ENCODE peak calls at places on chromosomes 13 and 19, in four cellular contexts. One of them, this sample, is unnamed.

GRCh38 chr13:56314755-56315154 is 826.0 kb upstream of the PRR20A start:
- DNase-seq in mucosa of descending colon: no peak
- DNase-seq in fibroblast of mammary gland: no peak
- DNase-seq in right lobe of liver: no peak
- DNase-seq in this sample: no peak

GRCh38 chr19:50906217-50906616 is 5.0 kb downstream of the KLK4 start:
- DNase-seq in mucosa of descending colon: no peak
- DNase-seq in fibroblast of mammary gland: peak
- DNase-seq in right lobe of liver: no peak
- DNase-seq in this sample: peak

GRCh38 chr19:46928951-46929350 is 68.2 kb downstream of the ARHGAP35 start:
- DNase-seq in mucosa of descending colon: no peak
- DNase-seq in fibroblast of mammary gland: peak
- DNase-seq in right lobe of liver: peak
- DNase-seq in this sample: peak

GRCh38 chr19:10797541-10798256 is 38.3 kb downstream of the TMED1 start:
- DNase-seq in mucosa of descending colon: no peak
- DNase-seq in fibroblast of mammary gland: no peak
- DNase-seq in right lobe of liver: no peak
- DNase-seq in this sample: no peak

GRCh38 chr13:85255978-85256377 is 543.2 kb downstream of the SLITRK6 start:
- DNase-seq in mucosa of descending colon: no peak
- DNase-seq in fibroblast of mammary gland: no peak
- DNase-seq in right lobe of liver: no peak
- DNase-seq in this sample: peak

GRCh38 chr19:50510700-50511068 is 307 bp downstream of the JOSD2 start:
- DNase-seq in mucosa of descending colon: no peak
- DNase-seq in fibroblast of mammary gland: no peak
- DNase-seq in right lobe of liver: no peak
- DNase-seq in this sample: peak

GRCh38 chr19:48529156-48529555 is 17.5 kb upstream of the LMTK3 start:
- DNase-seq in mucosa of descending colon: no peak
- DNase-seq in fibroblast of mammary gland: no peak
- DNase-seq in right lobe of liver: no peak
- DNase-seq in this sample: no peak

GRCh38 chr19:49869009-49869483 is 1.7 kb upstream of the PNKP start:
- DNase-seq in mucosa of descending colon: no peak
- DNase-seq in fibroblast of mammary gland: no peak
- DNase-seq in right lobe of liver: no peak
- DNase-seq in this sample: no peak

GRCh38 chr19:16001481-16002312 is 52.9 kb downstream of the OR10H4 start:
- DNase-seq in mucosa of descending colon: no peak
- DNase-seq in fibroblast of mammary gland: peak
- DNase-seq in right lobe of liver: no peak
- DNase-seq in this sample: peak

GRCh38 chr19:752652-753517 is 2.0 kb downstream of the MISP start:
- DNase-seq in mucosa of descending colon: peak
- DNase-seq in fibroblast of mammary gland: peak
- DNase-seq in right lobe of liver: no peak
- DNase-seq in this sample: peak

GRCh38 chr19:30649934-30650614 is 277.9 kb downstream of the ZNF536 start:
- DNase-seq in mucosa of descending colon: no peak
- DNase-seq in fibroblast of mammary gland: peak
- DNase-seq in right lobe of liver: no peak
- DNase-seq in this sample: peak

GRCh38 chr19:15365264-15365663 is 14.3 kb downstream of the AKAP8 start:
- DNase-seq in mucosa of descending colon: no peak
- DNase-seq in fibroblast of mammary gland: no peak
- DNase-seq in right lobe of liver: no peak
- DNase-seq in this sample: no peak

GRCh38 chr19:21604941-21605548 is 99.6 kb downstream of the ZNF429 start:
- DNase-seq in mucosa of descending colon: no peak
- DNase-seq in fibroblast of mammary gland: no peak
- DNase-seq in right lobe of liver: no peak
- DNase-seq in this sample: no peak

GRCh38 chr13:75901509-75901908 is 265.4 kb downstream of the LMO7 start:
- DNase-seq in mucosa of descending colon: no peak
- DNase-seq in fibroblast of mammary gland: no peak
- DNase-seq in right lobe of liver: no peak
- DNase-seq in this sample: no peak

GRCh38 chr13:36919206-36919832 is 719 bp downstream of the SMAD9 start:
- DNase-seq in mucosa of descending colon: no peak
- DNase-seq in fibroblast of mammary gland: peak
- DNase-seq in right lobe of liver: no peak
- DNase-seq in this sample: peak

GRCh38 chr13:23921451-23921888 is 24.2 kb upstream of the C1QTNF9B start:
- DNase-seq in mucosa of descending colon: no peak
- DNase-seq in fibroblast of mammary gland: peak
- DNase-seq in right lobe of liver: no peak
- DNase-seq in this sample: peak
- TF ChIP-seq CTCF in mucosa of descending colon: no peak
- TF ChIP-seq CTCF in fibroblast of mammary gland: peak
- TF ChIP-seq CTCF in right lobe of liver: peak
- TF ChIP-seq CTCF in this sample: peak

GRCh38 chr19:8370176-8371010 is 6.4 kb downstream of the ANGPTL4 start:
- DNase-seq in mucosa of descending colon: peak
- DNase-seq in fibroblast of mammary gland: no peak
- DNase-seq in right lobe of liver: no peak
- DNase-seq in this sample: peak
- H3K4me3 ChIP-seq in mucosa of descending colon: no peak
- H3K4me3 ChIP-seq in fibroblast of mammary gland: no peak
- H3K4me3 ChIP-seq in right lobe of liver: no peak
- H3K4me3 ChIP-seq in this sample: no peak

GRCh38 chr19:41161903-41162302 is 31.1 kb upstream of the CYP2S1 start:
- DNase-seq in mucosa of descending colon: no peak
- DNase-seq in fibroblast of mammary gland: no peak
- DNase-seq in right lobe of liver: no peak
- DNase-seq in this sample: no peak
- TF ChIP-seq CTCF in mucosa of descending colon: no peak
- TF ChIP-seq CTCF in fibroblast of mammary gland: peak
- TF ChIP-seq CTCF in right lobe of liver: no peak
- TF ChIP-seq CTCF in this sample: no peak

GRCh38 chr13:95362666-95363065 is 61.4 kb upstream of the ABCC4 start:
- DNase-seq in mucosa of descending colon: no peak
- DNase-seq in fibroblast of mammary gland: no peak
- DNase-seq in right lobe of liver: no peak
- DNase-seq in this sample: no peak

GRCh38 chr13:95368998-95369397 is 67.7 kb upstream of the ABCC4 start:
- DNase-seq in mucosa of descending colon: no peak
- DNase-seq in fibroblast of mammary gland: no peak
- DNase-seq in right lobe of liver: no peak
- DNase-seq in this sample: no peak

GRCh38 chr13:95367309-95367843 is 66.1 kb upstream of the ABCC4 start:
- DNase-seq in mucosa of descending colon: no peak
- DNase-seq in fibroblast of mammary gland: peak
- DNase-seq in right lobe of liver: no peak
- DNase-seq in this sample: no peak
- H3K4me3 ChIP-seq in mucosa of descending colon: no peak
- H3K4me3 ChIP-seq in fibroblast of mammary gland: no peak
- H3K4me3 ChIP-seq in right lobe of liver: no peak
- H3K4me3 ChIP-seq in this sample: no peak

DNA sequence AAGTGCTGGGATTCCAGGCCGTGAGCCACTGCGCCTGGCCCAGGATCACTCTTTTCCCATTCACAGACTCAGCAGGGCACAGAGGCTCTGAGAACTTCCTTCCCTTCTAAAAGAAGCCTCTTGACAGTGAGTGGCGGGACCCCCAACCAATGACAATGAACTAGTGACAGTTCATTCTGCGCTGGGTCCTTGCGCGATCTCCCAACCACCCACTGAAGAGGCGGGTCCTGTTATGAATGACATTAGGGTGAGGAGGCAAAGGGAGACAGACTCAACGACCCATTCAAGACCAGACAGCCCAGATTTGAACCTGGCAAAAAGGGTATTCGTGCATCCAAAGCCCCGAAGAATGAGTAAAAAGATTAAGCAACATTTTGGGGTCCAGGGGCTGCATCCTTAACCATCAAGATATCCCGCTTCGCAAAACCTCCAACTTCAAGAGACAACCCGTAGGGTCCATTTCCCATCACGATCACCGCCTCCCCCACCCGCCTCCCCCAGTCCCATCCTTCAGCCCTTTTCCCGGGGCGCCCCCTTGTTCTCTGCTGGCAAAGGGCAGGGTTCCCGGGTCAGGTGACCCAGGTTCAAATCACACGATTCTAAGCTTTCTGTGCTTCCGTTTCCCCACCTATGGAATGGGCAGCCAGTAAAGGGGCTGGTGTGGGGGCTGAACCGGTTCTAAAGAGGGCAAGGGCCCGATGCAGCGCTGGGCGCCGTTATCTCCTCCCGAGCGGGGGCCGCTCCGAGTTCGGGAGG is 719 bp downstream of the SUGP2 start:
- DNase-seq in mucosa of descending colon: peak
- DNase-seq in fibroblast of mammary gland: peak
- DNase-seq in right lobe of liver: peak
- DNase-seq in this sample: peak
- TF ChIP-seq CTCF in mucosa of descending colon: no peak
- TF ChIP-seq CTCF in fibroblast of mammary gland: no peak
- TF ChIP-seq CTCF in right lobe of liver: no peak
- TF ChIP-seq CTCF in this sample: no peak

GRCh38 chr19:1767464-1767933 is 14.2 kb downstream of the ONECUT3 start:
- DNase-seq in mucosa of descending colon: no peak
- DNase-seq in fibroblast of mammary gland: peak
- DNase-seq in right lobe of liver: peak
- DNase-seq in this sample: no peak
- H3K4me3 ChIP-seq in mucosa of descending colon: no peak
- H3K4me3 ChIP-seq in fibroblast of mammary gland: no peak
- H3K4me3 ChIP-seq in right lobe of liver: no peak
- H3K4me3 ChIP-seq in this sample: no peak

GRCh38 chr19:8252922-8253589 is 43.9 kb downstream of the CERS4 start:
- DNase-seq in mucosa of descending colon: peak
- DNase-seq in fibroblast of mammary gland: peak
- DNase-seq in right lobe of liver: peak
- DNase-seq in this sample: peak
- TF ChIP-seq CTCF in mucosa of descending colon: peak
- TF ChIP-seq CTCF in fibroblast of mammary gland: peak
- TF ChIP-seq CTCF in right lobe of liver: peak
- TF ChIP-seq CTCF in this sample: peak

GRCh38 chr19:4061683-4062575 is 4.8 kb downstream of the ZBTB7A start:
- DNase-seq in mucosa of descending colon: peak
- DNase-seq in fibroblast of mammary gland: peak
- DNase-seq in right lobe of liver: peak
- DNase-seq in this sample: no peak

GRCh38 chr19:4059493-4059880 is 7.2 kb downstream of the ZBTB7A start:
- DNase-seq in mucosa of descending colon: peak
- DNase-seq in fibroblast of mammary gland: no peak
- DNase-seq in right lobe of liver: no peak
- DNase-seq in this sample: no peak

GRCh38 chr19:4061178-4061682 is 5.5 kb downstream of the ZBTB7A start:
- DNase-seq in mucosa of descending colon: peak
- DNase-seq in fibroblast of mammary gland: peak
- DNase-seq in right lobe of liver: peak
- DNase-seq in this sample: peak

GRCh38 chr19:4059931-4060620 is 6.6 kb downstream of the ZBTB7A start:
- DNase-seq in mucosa of descending colon: peak
- DNase-seq in fibroblast of mammary gland: peak
- DNase-seq in right lobe of liver: no peak
- DNase-seq in this sample: peak

DNA sequence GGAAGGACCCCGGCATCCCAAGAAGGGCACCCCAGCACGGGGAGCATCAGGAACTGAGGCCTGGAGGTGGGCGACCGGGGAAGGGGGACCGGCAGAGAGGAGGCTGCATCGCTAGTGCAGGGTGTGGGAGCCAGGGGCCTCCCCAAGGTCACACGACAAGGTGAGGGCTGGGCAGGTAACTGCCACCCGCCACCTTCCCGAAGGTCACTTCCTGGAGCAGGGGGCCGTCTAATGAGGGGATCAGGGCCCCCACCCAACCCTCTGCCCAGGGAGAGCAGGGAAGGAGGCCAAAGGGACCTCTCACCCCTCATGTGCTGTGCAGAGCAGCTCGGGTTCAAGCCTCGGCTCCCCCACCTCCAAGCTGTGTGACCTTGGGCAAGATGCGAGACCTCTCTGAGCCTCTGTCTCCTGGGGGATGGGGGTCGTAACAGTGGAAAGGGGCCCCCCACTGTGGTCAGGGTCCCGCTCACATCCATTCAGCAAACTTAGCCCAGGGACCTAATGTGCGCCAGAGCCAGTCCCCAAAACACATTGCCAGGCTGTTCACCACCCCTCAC is 6.0 kb downstream of the ZBTB7A start:
- DNase-seq in mucosa of descending colon: peak
- DNase-seq in fibroblast of mammary gland: no peak
- DNase-seq in right lobe of liver: no peak
- DNase-seq in this sample: no peak
- H3K4me3 ChIP-seq in mucosa of descending colon: no peak
- H3K4me3 ChIP-seq in fibroblast of mammary gland: peak
- H3K4me3 ChIP-seq in right lobe of liver: peak
- H3K4me3 ChIP-seq in this sample: peak

GRCh38 chr19:9620842-9621155 is 233 bp downstream of the ZNF561 start:
- DNase-seq in mucosa of descending colon: no peak
- DNase-seq in fibroblast of mammary gland: no peak
- DNase-seq in right lobe of liver: no peak
- DNase-seq in this sample: no peak
- TF ChIP-seq CTCF in mucosa of descending colon: no peak
- TF ChIP-seq CTCF in fibroblast of mammary gland: no peak
- TF ChIP-seq CTCF in right lobe of liver: no peak
- TF ChIP-seq CTCF in this sample: no peak

GRCh38 chr13:50074843-50075242 is 59.6 kb downstream of the KCNRG start:
- DNase-seq in mucosa of descending colon: no peak
- DNase-seq in fibroblast of mammary gland: no peak
- DNase-seq in right lobe of liver: no peak
- DNase-seq in this sample: peak
- H3K4me3 ChIP-seq in mucosa of descending colon: no peak
- H3K4me3 ChIP-seq in fibroblast of mammary gland: no peak
- H3K4me3 ChIP-seq in right lobe of liver: no peak
- H3K4me3 ChIP-seq in this sample: no peak

This sample was measured in fibroblast of the aortic adventitia.